ENCODE peak calls at places on chromosome 14, in eight cellular contexts. One of them, this sample, is unnamed.

GRCh38 chr14:58151264-58151700 is 731 bp downstream of the ARMH4 start:
- DNase-seq in WTC11: peak
- DNase-seq in fibroblast of the aortic adventitia: peak
- DNase-seq in pancreas: no peak
- DNase-seq in sigmoid colon: no peak
- DNase-seq in choroid plexus epithelial cell: peak
- DNase-seq in activated CD8-positive, alpha-beta T cell treated with anti-CD3 and anti-CD28 coated beads for 36 hours: peak
- DNase-seq in hepatocyte: peak
- DNase-seq in this sample: no peak

GRCh38 chr14:39430762-39431415 is 1.3 kb downstream of the FBXO33 start:
- DNase-seq in WTC11: no peak
- DNase-seq in fibroblast of the aortic adventitia: peak
- DNase-seq in pancreas: no peak
- DNase-seq in sigmoid colon: peak
- DNase-seq in choroid plexus epithelial cell: peak
- DNase-seq in activated CD8-positive, alpha-beta T cell treated with anti-CD3 and anti-CD28 coated beads for 36 hours: peak
- DNase-seq in hepatocyte: no peak
- DNase-seq in this sample: no peak

GRCh38 chr14:19873178-19873577 is 1.8 kb upstream of the OR4K2 start:
- DNase-seq in WTC11: no peak
- DNase-seq in fibroblast of the aortic adventitia: no peak
- DNase-seq in pancreas: no peak
- DNase-seq in sigmoid colon: no peak
- DNase-seq in choroid plexus epithelial cell: no peak
- DNase-seq in activated CD8-positive, alpha-beta T cell treated with anti-CD3 and anti-CD28 coated beads for 36 hours: no peak
- DNase-seq in hepatocyte: no peak
- DNase-seq in this sample: no peak

GRCh38 chr14:73787760-73788508 is 63.7 kb upstream of the PTGR2 start:
- DNase-seq in WTC11: no peak
- DNase-seq in fibroblast of the aortic adventitia: peak
- DNase-seq in pancreas: peak
- DNase-seq in sigmoid colon: peak
- DNase-seq in choroid plexus epithelial cell: peak
- DNase-seq in activated CD8-positive, alpha-beta T cell treated with anti-CD3 and anti-CD28 coated beads for 36 hours: peak
- DNase-seq in hepatocyte: no peak
- DNase-seq in this sample: peak

GRCh38 chr14:101174522-101174838 is 271.0 kb upstream of the RTL1 start:
- DNase-seq in WTC11: no peak
- DNase-seq in fibroblast of the aortic adventitia: no peak
- DNase-seq in pancreas: no peak
- DNase-seq in sigmoid colon: no peak
- DNase-seq in choroid plexus epithelial cell: no peak
- DNase-seq in activated CD8-positive, alpha-beta T cell treated with anti-CD3 and anti-CD28 coated beads for 36 hours: no peak
- DNase-seq in hepatocyte: no peak
- DNase-seq in this sample: no peak

GRCh38 chr14:74955229-74955999 is at the start of gene PGF:
- DNase-seq in WTC11: peak
- DNase-seq in fibroblast of the aortic adventitia: no peak
- DNase-seq in pancreas: peak
- DNase-seq in sigmoid colon: peak
- DNase-seq in choroid plexus epithelial cell: peak
- DNase-seq in activated CD8-positive, alpha-beta T cell treated with anti-CD3 and anti-CD28 coated beads for 36 hours: peak
- DNase-seq in hepatocyte: peak
- DNase-seq in this sample: peak

GRCh38 chr14:99479160-99479902 is 1.3 kb downstream of the SETD3 start:
- DNase-seq in WTC11: no peak
- DNase-seq in fibroblast of the aortic adventitia: peak
- DNase-seq in pancreas: no peak
- DNase-seq in sigmoid colon: no peak
- DNase-seq in choroid plexus epithelial cell: peak
- DNase-seq in activated CD8-positive, alpha-beta T cell treated with anti-CD3 and anti-CD28 coated beads for 36 hours: no peak
- DNase-seq in hepatocyte: no peak
- DNase-seq in this sample: no peak

GRCh38 chr14:94132285-94132887 is 3.0 kb upstream of the IFI27L2 start:
- DNase-seq in WTC11: peak
- DNase-seq in fibroblast of the aortic adventitia: peak
- DNase-seq in pancreas: no peak
- DNase-seq in sigmoid colon: no peak
- DNase-seq in choroid plexus epithelial cell: peak
- DNase-seq in activated CD8-positive, alpha-beta T cell treated with anti-CD3 and anti-CD28 coated beads for 36 hours: peak
- DNase-seq in hepatocyte: peak
- DNase-seq in this sample: peak

GRCh38 chr14:64891839-64892375 is 12.2 kb upstream of the SPTB start:
- DNase-seq in WTC11: no peak
- DNase-seq in fibroblast of the aortic adventitia: peak
- DNase-seq in pancreas: no peak
- DNase-seq in sigmoid colon: no peak
- DNase-seq in choroid plexus epithelial cell: peak
- DNase-seq in activated CD8-positive, alpha-beta T cell treated with anti-CD3 and anti-CD28 coated beads for 36 hours: peak
- DNase-seq in hepatocyte: peak
- DNase-seq in this sample: peak

GRCh38 chr14:95258156-95258555 is 61.6 kb downstream of the CLMN start:
- DNase-seq in WTC11: no peak
- DNase-seq in fibroblast of the aortic adventitia: no peak
- DNase-seq in pancreas: no peak
- DNase-seq in sigmoid colon: no peak
- DNase-seq in choroid plexus epithelial cell: no peak
- DNase-seq in activated CD8-positive, alpha-beta T cell treated with anti-CD3 and anti-CD28 coated beads for 36 hours: no peak
- DNase-seq in hepatocyte: no peak
- DNase-seq in this sample: no peak

DNA sequence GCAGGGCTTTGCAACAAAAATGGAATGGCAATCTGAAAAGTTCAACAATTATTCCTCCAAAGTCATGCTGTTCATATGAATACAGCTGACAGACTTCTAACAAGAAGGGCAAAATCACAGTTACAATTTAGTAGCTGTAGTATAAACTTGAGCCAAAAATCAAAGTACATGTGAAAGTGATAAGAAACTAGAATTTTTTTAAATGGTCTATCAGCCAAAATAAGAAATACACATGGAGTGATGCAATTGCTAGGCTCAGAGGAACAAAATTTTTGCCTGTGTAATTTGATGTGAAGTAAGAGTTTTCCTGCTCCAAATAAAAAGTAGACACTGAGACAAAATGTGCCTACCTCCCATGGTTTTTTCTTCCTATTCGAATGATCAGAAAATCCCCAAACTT is 167.7 kb upstream of the CDKN3 start:
- DNase-seq in WTC11: no peak
- DNase-seq in fibroblast of the aortic adventitia: peak
- DNase-seq in pancreas: no peak
- DNase-seq in sigmoid colon: no peak
- DNase-seq in choroid plexus epithelial cell: no peak
- DNase-seq in activated CD8-positive, alpha-beta T cell treated with anti-CD3 and anti-CD28 coated beads for 36 hours: no peak
- DNase-seq in hepatocyte: no peak
- DNase-seq in this sample: no peak
- TF ChIP-seq CTCF in WTC11: no peak
- TF ChIP-seq CTCF in fibroblast of the aortic adventitia: no peak
- TF ChIP-seq CTCF in pancreas: no peak
- TF ChIP-seq CTCF in sigmoid colon: no peak
- TF ChIP-seq CTCF in choroid plexus epithelial cell: no peak
- TF ChIP-seq CTCF in activated CD8-positive, alpha-beta T cell treated with anti-CD3 and anti-CD28 coated beads for 36 hours: no peak
- TF ChIP-seq CTCF in hepatocyte: no peak
- TF ChIP-seq CTCF in this sample: no peak

GRCh38 chr14:69151458-69152180 is 1.3 kb downstream of the DCAF5 start:
- DNase-seq in WTC11: peak
- DNase-seq in fibroblast of the aortic adventitia: peak
- DNase-seq in pancreas: peak
- DNase-seq in sigmoid colon: peak
- DNase-seq in choroid plexus epithelial cell: peak
- DNase-seq in activated CD8-positive, alpha-beta T cell treated with anti-CD3 and anti-CD28 coated beads for 36 hours: peak
- DNase-seq in hepatocyte: peak
- DNase-seq in this sample: peak
- TF ChIP-seq CTCF in WTC11: peak
- TF ChIP-seq CTCF in fibroblast of the aortic adventitia: peak
- TF ChIP-seq CTCF in pancreas: peak
- TF ChIP-seq CTCF in sigmoid colon: peak
- TF ChIP-seq CTCF in choroid plexus epithelial cell: peak
- TF ChIP-seq CTCF in activated CD8-positive, alpha-beta T cell treated with anti-CD3 and anti-CD28 coated beads for 36 hours: peak
- TF ChIP-seq CTCF in hepatocyte: peak
- TF ChIP-seq CTCF in this sample: peak

DNA sequence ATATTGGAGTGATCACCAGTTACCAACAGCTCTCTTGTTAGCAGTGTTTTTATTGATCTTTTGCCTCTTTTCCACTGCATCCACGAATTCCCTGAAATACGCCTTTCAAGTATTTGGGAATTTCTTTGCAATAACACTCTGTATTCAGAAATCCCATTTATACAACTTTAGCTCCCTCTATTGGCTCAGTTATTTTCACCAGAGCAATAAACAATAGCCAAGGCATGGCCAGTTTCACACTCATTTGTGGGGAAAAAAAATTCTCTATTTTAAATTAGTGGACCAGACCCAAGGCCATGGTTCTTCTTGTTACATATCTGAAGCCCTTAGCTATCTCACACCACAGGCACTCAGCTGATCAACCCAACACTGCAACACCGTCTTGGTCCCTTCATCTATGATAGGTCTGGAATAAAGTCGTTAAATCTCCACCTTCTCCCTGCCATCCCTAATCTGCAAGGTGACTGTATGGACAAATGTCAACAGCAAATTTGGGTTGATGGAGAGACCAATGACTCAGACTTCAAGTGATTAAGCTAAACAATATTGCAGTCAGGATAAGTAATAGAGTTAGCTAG is 92.4 kb upstream of the TMEM260 start:
- DNase-seq in WTC11: no peak
- DNase-seq in fibroblast of the aortic adventitia: peak
- DNase-seq in pancreas: no peak
- DNase-seq in sigmoid colon: no peak
- DNase-seq in choroid plexus epithelial cell: peak
- DNase-seq in activated CD8-positive, alpha-beta T cell treated with anti-CD3 and anti-CD28 coated beads for 36 hours: no peak
- DNase-seq in hepatocyte: peak
- DNase-seq in this sample: no peak
- TF ChIP-seq CTCF in WTC11: no peak
- TF ChIP-seq CTCF in fibroblast of the aortic adventitia: peak
- TF ChIP-seq CTCF in pancreas: peak
- TF ChIP-seq CTCF in sigmoid colon: no peak
- TF ChIP-seq CTCF in choroid plexus epithelial cell: peak
- TF ChIP-seq CTCF in activated CD8-positive, alpha-beta T cell treated with anti-CD3 and anti-CD28 coated beads for 36 hours: no peak
- TF ChIP-seq CTCF in hepatocyte: peak
- TF ChIP-seq CTCF in this sample: no peak

DNA sequence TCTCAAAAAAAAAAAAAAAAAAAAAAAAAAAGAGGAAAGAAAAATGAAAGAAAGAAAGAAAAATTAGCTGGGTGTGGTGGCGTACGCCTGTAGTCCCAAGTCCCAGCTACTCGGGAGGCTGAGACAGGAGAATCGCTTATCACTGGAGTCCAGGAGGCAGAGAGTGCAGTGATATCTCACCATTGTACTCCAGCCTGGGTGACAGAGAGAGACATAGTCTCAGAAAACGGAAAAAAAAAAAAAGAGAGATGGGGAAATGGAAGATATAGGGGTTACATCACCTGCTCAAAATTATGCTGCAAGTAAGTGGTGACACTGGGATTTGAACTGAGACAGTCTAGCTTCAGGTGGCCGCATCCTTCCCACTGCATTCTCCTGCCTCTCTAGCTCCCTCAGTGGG is 62.0 kb downstream of the IRF2BPL start:
- DNase-seq in WTC11: no peak
- DNase-seq in fibroblast of the aortic adventitia: no peak
- DNase-seq in pancreas: no peak
- DNase-seq in sigmoid colon: no peak
- DNase-seq in choroid plexus epithelial cell: no peak
- DNase-seq in activated CD8-positive, alpha-beta T cell treated with anti-CD3 and anti-CD28 coated beads for 36 hours: no peak
- DNase-seq in hepatocyte: no peak
- DNase-seq in this sample: no peak
- TF ChIP-seq CTCF in WTC11: no peak
- TF ChIP-seq CTCF in fibroblast of the aortic adventitia: no peak
- TF ChIP-seq CTCF in pancreas: no peak
- TF ChIP-seq CTCF in sigmoid colon: no peak
- TF ChIP-seq CTCF in choroid plexus epithelial cell: no peak
- TF ChIP-seq CTCF in activated CD8-positive, alpha-beta T cell treated with anti-CD3 and anti-CD28 coated beads for 36 hours: no peak
- TF ChIP-seq CTCF in hepatocyte: no peak
- TF ChIP-seq CTCF in this sample: no peak

GRCh38 chr14:89401241-89401640 is 15.8 kb downstream of the FOXN3 start:
- DNase-seq in WTC11: no peak
- DNase-seq in fibroblast of the aortic adventitia: no peak
- DNase-seq in pancreas: no peak
- DNase-seq in sigmoid colon: no peak
- DNase-seq in choroid plexus epithelial cell: no peak
- DNase-seq in activated CD8-positive, alpha-beta T cell treated with anti-CD3 and anti-CD28 coated beads for 36 hours: no peak
- DNase-seq in hepatocyte: no peak
- DNase-seq in this sample: no peak

GRCh38 chr14:89400529-89400928 is 16.5 kb downstream of the FOXN3 start:
- DNase-seq in WTC11: no peak
- DNase-seq in fibroblast of the aortic adventitia: no peak
- DNase-seq in pancreas: no peak
- DNase-seq in sigmoid colon: no peak
- DNase-seq in choroid plexus epithelial cell: no peak
- DNase-seq in activated CD8-positive, alpha-beta T cell treated with anti-CD3 and anti-CD28 coated beads for 36 hours: no peak
- DNase-seq in hepatocyte: no peak
- DNase-seq in this sample: no peak

GRCh38 chr14:89397569-89397968 is 19.5 kb downstream of the FOXN3 start:
- DNase-seq in WTC11: no peak
- DNase-seq in fibroblast of the aortic adventitia: no peak
- DNase-seq in pancreas: no peak
- DNase-seq in sigmoid colon: no peak
- DNase-seq in choroid plexus epithelial cell: no peak
- DNase-seq in activated CD8-positive, alpha-beta T cell treated with anti-CD3 and anti-CD28 coated beads for 36 hours: no peak
- DNase-seq in hepatocyte: no peak
- DNase-seq in this sample: no peak

GRCh38 chr14:89399157-89399556 is 17.9 kb downstream of the FOXN3 start:
- DNase-seq in WTC11: no peak
- DNase-seq in fibroblast of the aortic adventitia: no peak
- DNase-seq in pancreas: no peak
- DNase-seq in sigmoid colon: peak
- DNase-seq in choroid plexus epithelial cell: no peak
- DNase-seq in activated CD8-positive, alpha-beta T cell treated with anti-CD3 and anti-CD28 coated beads for 36 hours: no peak
- DNase-seq in hepatocyte: no peak
- DNase-seq in this sample: no peak

GRCh38 chr14:89399594-89400068 is 17.4 kb downstream of the FOXN3 start:
- DNase-seq in WTC11: peak
- DNase-seq in fibroblast of the aortic adventitia: peak
- DNase-seq in pancreas: no peak
- DNase-seq in sigmoid colon: peak
- DNase-seq in choroid plexus epithelial cell: peak
- DNase-seq in activated CD8-positive, alpha-beta T cell treated with anti-CD3 and anti-CD28 coated beads for 36 hours: peak
- DNase-seq in hepatocyte: peak
- DNase-seq in this sample: no peak
- TF ChIP-seq CTCF in WTC11: no peak
- TF ChIP-seq CTCF in fibroblast of the aortic adventitia: no peak
- TF ChIP-seq CTCF in pancreas: no peak
- TF ChIP-seq CTCF in sigmoid colon: no peak
- TF ChIP-seq CTCF in choroid plexus epithelial cell: peak
- TF ChIP-seq CTCF in activated CD8-positive, alpha-beta T cell treated with anti-CD3 and anti-CD28 coated beads for 36 hours: no peak
- TF ChIP-seq CTCF in hepatocyte: no peak
- TF ChIP-seq CTCF in this sample: no peak

This sample was measured in GM10248.